ENCODE peak calls at places on chromosomes 2 and 18, in six cellular contexts. T is choroid plexus epithelial cell, E is colonic mucosa, M is fibroblast of lung, P is psoas muscle, A is WERI-Rb-1. W is an unnamed sample.

GRCh38 chr18:36499938-36500337 is 202.4 kb downstream of the FHOD3 start:
- DNase-seq in T (no peak), E (no peak), M (peak), P (no peak), A (no peak), W (no peak)

GRCh38 chr2:137836671-137837070 is 127.6 kb upstream of the HNMT start:
- DNase-seq in T (no peak), E (no peak), M (no peak), P (no peak), A (no peak), W (no peak)

GRCh38 chr2:241050624-241051577 is 51.2 kb downstream of the MTERF4 start:
- DNase-seq in T (no peak), E (peak), M (no peak), P (no peak), A (no peak), W (no peak)

GRCh38 chr2:66240284-66240683 is 194.6 kb upstream of the MEIS1 start:
- DNase-seq in T (no peak), E (no peak), M (no peak), P (no peak), A (no peak), W (peak)

GRCh38 chr2:237692601-237693079 is 65.3 kb downstream of the LRRFIP1 start:
- DNase-seq in T (no peak), E (no peak), M (peak), P (peak), A (no peak), W (no peak)

GRCh38 chr2:157015015-157015575 is 242.4 kb upstream of the GALNT5 start:
- DNase-seq in T (no peak), E (no peak), M (no peak), P (no peak), A (no peak), W (no peak)

GRCh38 chr2:232901711-232902578 is 31.9 kb downstream of the SNORC start:
- DNase-seq in T (peak), E (no peak), M (peak), P (no peak), A (no peak), W (no peak)

GRCh38 chr2:31138037-31138962 is at the start of gene GALNT14:
- DNase-seq in T (peak), E (peak), M (peak), P (peak), A (peak), W (no peak)

GRCh38 chr2:149422337-149422990 is 92.1 kb downstream of the LYPD6 start:
- DNase-seq in T (peak), E (no peak), M (peak), P (no peak), A (no peak), W (no peak)

GRCh38 chr18:55833543-55833942 is 245.6 kb upstream of the TCF4 start:
- DNase-seq in T (peak), E (no peak), M (peak), P (no peak), A (no peak), W (no peak)

DNA sequence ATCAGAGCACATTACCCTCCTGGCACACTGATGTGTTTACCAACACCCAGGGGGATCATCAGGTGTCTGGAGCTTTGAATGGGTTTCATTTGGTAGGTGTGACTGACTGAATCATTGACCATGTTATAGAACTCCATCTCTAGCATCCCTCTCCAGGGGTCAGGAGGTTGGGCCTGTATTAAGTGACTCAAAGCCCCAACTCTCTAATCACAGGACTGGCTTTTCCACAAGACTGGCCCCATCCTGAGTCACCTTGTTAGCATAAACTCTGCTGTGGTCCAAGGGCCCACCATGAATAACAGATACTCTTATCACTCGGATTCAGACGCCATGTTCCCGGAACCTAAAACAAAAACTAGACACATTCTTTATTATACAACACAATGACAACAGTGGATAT is 125.9 kb upstream of the NDUFV2 start:
- DNase-seq in T (no peak), E (no peak), M (no peak), P (no peak), A (no peak), W (no peak)
- H3K4me3 ChIP-seq in T (no peak), E (no peak), M (no peak), P (no peak), A (no peak), W (no peak)

GRCh38 chr2:212237350-212238095 is 301.1 kb downstream of the ERBB4 start:
- DNase-seq in T (no peak), E (no peak), M (no peak), P (no peak), A (peak), W (no peak)
- H3K4me3 ChIP-seq in T (no peak), E (no peak), M (no peak), P (no peak), A (no peak), W (no peak)

DNA sequence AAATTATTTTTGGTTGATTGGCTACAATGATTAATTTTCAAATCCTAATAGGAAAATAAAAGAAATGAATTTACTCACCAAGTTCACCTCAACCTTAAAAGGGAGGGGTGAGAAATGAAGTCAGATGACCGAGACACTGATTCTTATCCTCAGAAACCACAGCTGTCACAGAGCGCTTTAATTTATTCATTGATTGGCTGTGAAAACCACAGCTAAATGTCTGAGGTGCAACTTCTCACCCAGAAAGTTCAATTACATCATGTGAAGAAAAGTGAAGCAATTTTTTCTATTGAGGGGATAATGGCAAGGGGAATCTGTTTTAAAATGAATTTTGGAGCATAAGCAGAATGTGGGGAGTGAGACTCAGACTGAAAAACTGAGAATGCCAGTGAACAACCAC is 128.4 kb downstream of the RNF152 start:
- DNase-seq in T (no peak), E (no peak), M (peak), P (no peak), A (no peak), W (no peak)
- H3K4me3 ChIP-seq in T (no peak), E (no peak), M (no peak), P (no peak), A (no peak), W (no peak)

GRCh38 chr18:64331419-64331818 is 182.5 kb upstream of the LINC00305 start:
- DNase-seq in T (no peak), E (no peak), M (no peak), P (no peak), A (no peak), W (no peak)
- H3K4me3 ChIP-seq in T (no peak), E (no peak), M (no peak), P (no peak), A (no peak), W (no peak)

GRCh38 chr2:44351088-44351487 is 10.2 kb downstream of the PREPL start:
- DNase-seq in T (peak), E (no peak), M (peak), P (peak), A (peak), W (no peak)

GRCh38 chr2:44349506-44349905 is 11.8 kb downstream of the PREPL start:
- DNase-seq in T (no peak), E (no peak), M (no peak), P (no peak), A (no peak), W (no peak)

GRCh38 chr2:44354761-44355160 is 6.5 kb downstream of the PREPL start:
- DNase-seq in T (no peak), E (no peak), M (no peak), P (no peak), A (no peak), W (no peak)

GRCh38 chr2:44352510-44352909 is 8.8 kb downstream of the PREPL start:
- DNase-seq in T (no peak), E (no peak), M (no peak), P (no peak), A (no peak), W (no peak)

DNA sequence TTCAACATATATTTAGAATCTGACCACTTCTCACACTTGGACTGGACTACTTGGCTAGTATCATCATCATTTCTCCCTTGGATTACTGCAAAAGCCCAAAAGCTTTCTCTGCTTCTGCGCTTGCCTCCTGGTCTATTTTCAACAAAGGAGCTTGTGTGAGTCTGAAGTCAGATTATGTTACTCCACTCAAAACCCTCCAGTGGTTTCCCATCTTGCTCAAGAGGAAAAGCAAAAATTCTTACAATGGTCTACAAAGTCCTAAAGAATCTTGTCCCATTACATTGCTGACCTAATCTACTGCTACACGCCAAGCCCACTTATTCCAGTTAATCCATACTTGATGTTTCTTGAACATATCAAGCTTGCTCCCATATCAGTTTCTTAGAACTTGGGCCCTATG is 9.6 kb downstream of the PREPL start:
- DNase-seq in T (peak), E (no peak), M (peak), P (no peak), A (no peak), W (no peak)
- H3K4me3 ChIP-seq in T (no peak), E (no peak), M (no peak), P (no peak), A (no peak), W (no peak)

GRCh38 chr2:200843993-200844948 is 20.2 kb downstream of the CLK1 start:
- DNase-seq in T (no peak), E (no peak), M (no peak), P (no peak), A (no peak), W (no peak)
- H3K4me3 ChIP-seq in T (no peak), E (no peak), M (no peak), P (no peak), A (no peak), W (no peak)

GRCh38 chr2:6913415-6914157 is 3.6 kb upstream of the RNF144A start:
- DNase-seq in T (no peak), E (no peak), M (no peak), P (no peak), A (no peak), W (no peak)
- H3K4me3 ChIP-seq in T (no peak), E (no peak), M (no peak), P (no peak), A (no peak), W (no peak)

GRCh38 chr2:112623913-112624777 is 21.6 kb upstream of the SLC20A1 start:
- DNase-seq in T (peak), E (peak), M (peak), P (peak), A (no peak), W (no peak)
- H3K4me3 ChIP-seq in T (no peak), E (no peak), M (no peak), P (no peak), A (no peak), W (no peak)

GRCh38 chr2:172009823-172010222 is 10.1 kb downstream of the METAP1D start:
- DNase-seq in T (no peak), E (no peak), M (no peak), P (no peak), A (no peak), W (no peak)

GRCh38 chr2:172011814-172012580 is 12.2 kb downstream of the METAP1D start:
- DNase-seq in T (no peak), E (no peak), M (no peak), P (no peak), A (no peak), W (no peak)

GRCh38 chr2:172007372-172007771 is 7.6 kb downstream of the METAP1D start:
- DNase-seq in T (no peak), E (no peak), M (no peak), P (no peak), A (no peak), W (no peak)

GRCh38 chr2:172012688-172013358 is 13.1 kb downstream of the METAP1D start:
- DNase-seq in T (no peak), E (no peak), M (peak), P (peak), A (peak), W (no peak)
- H3K4me3 ChIP-seq in T (no peak), E (no peak), M (no peak), P (no peak), A (no peak), W (no peak)

W was measured in tibial nerve.